ENCODE peak calls at places on chromosomes 7 and 10, in eight cellular contexts. H is GM23338; X is naive thymus-derived CD4-positive, alpha-beta T cell; F is right atrium auricular region; Q is endodermal cell; G is cardiac muscle cell; J is esophagus squamous epithelium; W is heart right ventricle. C is an unnamed sample.

GRCh38 chr7:27091125-27091524 is 4.7 kb downstream of the HOXA1 start:
- DNase-seq in H (peak), X (no peak), F (no peak), Q (no peak), G (no peak), J (no peak), W (no peak), C (no peak)

GRCh38 chr10:97903128-97904025 is 53.7 kb downstream of the GOLGA7B start:
- DNase-seq in H (no peak), X (no peak), F (no peak), Q (no peak), G (no peak), J (no peak), W (no peak), C (no peak)

GRCh38 chr10:128222317-128222849 is 96.2 kb upstream of the MKI67 start:
- DNase-seq in H (no peak), X (no peak), F (no peak), Q (no peak), G (no peak), J (no peak), W (no peak), C (no peak)

GRCh38 chr7:78752554-78752953 is 700.9 kb downstream of the MAGI2 start:
- DNase-seq in H (no peak), X (no peak), F (no peak), Q (no peak), G (no peak), J (no peak), W (no peak), C (no peak)

GRCh38 chr10:111600772-111601171 is 523.9 kb downstream of the ADRA2A start:
- DNase-seq in H (peak), X (no peak), F (no peak), Q (peak), G (peak), J (no peak), W (peak), C (no peak)

GRCh38 chr10:124978376-124978725 is 36.4 kb downstream of the ZRANB1 start:
- DNase-seq in H (no peak), X (no peak), F (no peak), Q (no peak), G (no peak), J (no peak), W (no peak), C (no peak)

GRCh38 chr7:18939771-18940576 is 177.5 kb downstream of the TWIST1 start:
- DNase-seq in H (peak), X (no peak), F (no peak), Q (no peak), G (peak), J (no peak), W (no peak), C (no peak)

GRCh38 chr10:131824371-131825149 is 76.2 kb upstream of the PPP2R2D start:
- DNase-seq in H (no peak), X (no peak), F (no peak), Q (peak), G (no peak), J (no peak), W (no peak), C (no peak)

GRCh38 chr7:101767544-101767943 is 49.9 kb upstream of the CUX1 start:
- DNase-seq in H (no peak), X (no peak), F (no peak), Q (no peak), G (no peak), J (no peak), W (no peak), C (no peak)

GRCh38 chr7:48708635-48709034 is 215.7 kb upstream of the CDC14C start:
- DNase-seq in H (peak), X (no peak), F (no peak), Q (peak), G (peak), J (no peak), W (no peak), C (no peak)

GRCh38 chr10:15200626-15201025 is 32.1 kb upstream of the NMT2 start:
- DNase-seq in H (peak), X (no peak), F (no peak), Q (no peak), G (no peak), J (no peak), W (no peak), C (peak)
- H3K27ac ChIP-seq in H (no peak), X (no peak), F (no peak), Q (no peak), G (no peak), J (no peak), W (no peak), C (peak)

GRCh38 chr10:103711351-103711994 is 143.9 kb downstream of the SH3PXD2A start:
- DNase-seq in H (peak), X (no peak), F (no peak), Q (peak), G (no peak), J (no peak), W (no peak), C (no peak)

GRCh38 chr10:103708627-103709288 is 146.6 kb downstream of the SH3PXD2A start:
- DNase-seq in H (no peak), X (no peak), F (no peak), Q (no peak), G (no peak), J (no peak), W (no peak), C (no peak)

GRCh38 chr10:103712146-103712545 is 143.2 kb downstream of the SH3PXD2A start:
- DNase-seq in H (no peak), X (no peak), F (no peak), Q (no peak), G (no peak), J (no peak), W (no peak), C (no peak)

GRCh38 chr10:103709341-103709920 is 145.9 kb downstream of the SH3PXD2A start:
- DNase-seq in H (no peak), X (no peak), F (no peak), Q (no peak), G (no peak), J (no peak), W (no peak), C (peak)

DNA sequence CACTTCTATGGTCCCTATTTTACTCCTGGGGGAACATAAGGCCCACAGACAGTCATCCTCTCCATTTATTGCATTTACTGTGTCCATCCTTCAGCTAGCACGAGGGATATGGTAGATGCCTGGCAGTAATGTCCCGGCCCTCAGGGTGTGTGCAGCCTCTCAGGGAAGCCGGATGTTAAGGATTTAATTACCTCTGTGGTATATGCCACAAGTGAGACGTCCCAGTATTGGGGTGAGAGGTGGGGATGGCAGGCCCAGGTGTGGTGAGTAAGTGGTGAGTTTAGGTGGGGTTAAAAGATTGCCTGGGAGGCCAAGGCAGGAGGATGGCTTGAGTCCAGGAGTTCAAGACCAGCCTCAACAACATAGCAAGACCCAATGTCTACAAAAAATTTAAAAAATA is 144.9 kb downstream of the SH3PXD2A start:
- DNase-seq in H (no peak), X (no peak), F (no peak), Q (no peak), G (no peak), J (no peak), W (no peak), C (no peak)
- H3K4me3 ChIP-seq in H (no peak), X (no peak), F (no peak), Q (no peak), G (no peak), J (no peak), W (no peak), C (no peak)

GRCh38 chr7:1552200-1552599 is 3.8 kb downstream of the TMEM184A start:
- DNase-seq in H (no peak), X (no peak), F (no peak), Q (no peak), G (no peak), J (no peak), W (no peak), C (no peak)

GRCh38 chr7:1555046-1555812 is 776 bp downstream of the TMEM184A start:
- DNase-seq in H (peak), X (no peak), F (no peak), Q (peak), G (peak), J (no peak), W (peak), C (peak)

GRCh38 chr7:1553513-1554210 is 2.3 kb downstream of the TMEM184A start:
- DNase-seq in H (no peak), X (no peak), F (no peak), Q (no peak), G (no peak), J (no peak), W (no peak), C (no peak)

GRCh38 chr7:1555813-1556540 is at the start of gene TMEM184A:
- DNase-seq in H (peak), X (peak), F (no peak), Q (peak), G (peak), J (no peak), W (peak), C (no peak)

DNA sequence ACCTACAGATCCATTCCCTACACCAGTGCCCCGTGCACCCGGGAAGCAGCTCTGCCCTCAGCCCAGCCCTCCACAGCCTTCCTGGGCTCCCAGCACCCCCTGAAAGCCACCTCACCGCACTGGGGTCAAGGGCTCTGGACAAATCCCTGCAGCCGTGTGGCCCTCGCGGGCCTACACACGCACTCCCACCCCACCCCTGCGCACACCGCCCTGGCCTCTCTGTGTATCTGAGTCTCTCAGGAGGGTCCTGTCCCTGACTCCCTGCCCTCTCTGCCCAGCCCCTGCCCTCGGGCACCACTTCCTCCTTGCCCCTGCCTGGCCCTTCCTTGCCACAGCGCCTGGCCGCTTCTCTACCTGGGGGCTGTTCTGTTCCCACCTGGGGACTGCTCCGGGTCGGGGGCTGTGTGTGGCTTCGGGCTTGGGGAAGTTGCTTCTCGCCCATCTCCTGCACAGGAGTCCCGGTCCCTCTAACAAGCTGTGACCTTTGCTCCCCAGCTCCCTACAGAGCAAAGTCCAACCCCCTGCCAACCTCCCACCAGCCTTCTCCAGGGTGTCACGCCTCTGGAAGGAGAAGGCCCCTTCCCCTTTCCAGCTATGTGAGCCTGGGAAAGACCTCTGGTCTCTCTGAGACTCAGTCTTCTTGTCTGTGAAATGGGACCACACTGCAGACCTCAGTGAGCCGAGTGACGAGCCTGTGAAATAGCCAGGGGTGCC is 1.5 kb downstream of the TMEM184A start:
- DNase-seq in H (no peak), X (no peak), F (no peak), Q (no peak), G (no peak), J (no peak), W (no peak), C (no peak)
- H3K27ac ChIP-seq in H (no peak), X (no peak), F (no peak), Q (no peak), G (no peak), J (peak), W (no peak), C (no peak)

DNA sequence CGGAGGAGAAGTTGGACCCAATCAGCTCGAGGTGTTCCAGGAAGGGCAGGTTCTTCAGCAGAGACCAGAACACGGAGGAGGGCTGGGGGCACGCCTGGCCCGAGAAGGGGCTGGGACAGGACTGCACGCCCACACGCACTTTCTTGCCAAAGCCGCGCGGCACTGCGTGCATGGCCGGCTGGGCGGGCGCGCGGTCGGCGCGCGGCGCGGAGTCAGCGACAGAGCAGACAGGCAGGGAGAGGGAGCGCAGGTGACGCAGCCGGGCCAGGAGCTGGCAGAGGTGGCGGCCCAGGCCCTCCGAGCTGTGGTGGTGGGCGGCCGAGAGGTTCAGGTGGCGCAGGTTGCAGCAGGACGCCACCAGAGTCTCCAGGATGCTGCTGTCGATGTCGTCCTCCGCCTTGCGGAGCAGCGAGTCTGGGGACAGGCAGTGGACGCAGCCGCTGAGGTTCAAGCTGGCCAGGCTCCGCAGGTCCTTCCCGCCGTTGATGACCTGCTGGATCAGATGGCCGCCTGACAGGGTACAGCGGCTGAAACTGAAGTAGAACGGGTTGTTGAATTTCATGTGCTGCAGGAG is 77.2 kb upstream of the TNRC18 start:
- DNase-seq in H (no peak), X (no peak), F (no peak), Q (peak), G (no peak), J (no peak), W (no peak), C (no peak)
- H3K4me3 ChIP-seq in H (no peak), X (no peak), F (no peak), Q (no peak), G (no peak), J (no peak), W (no peak), C (no peak)

DNA sequence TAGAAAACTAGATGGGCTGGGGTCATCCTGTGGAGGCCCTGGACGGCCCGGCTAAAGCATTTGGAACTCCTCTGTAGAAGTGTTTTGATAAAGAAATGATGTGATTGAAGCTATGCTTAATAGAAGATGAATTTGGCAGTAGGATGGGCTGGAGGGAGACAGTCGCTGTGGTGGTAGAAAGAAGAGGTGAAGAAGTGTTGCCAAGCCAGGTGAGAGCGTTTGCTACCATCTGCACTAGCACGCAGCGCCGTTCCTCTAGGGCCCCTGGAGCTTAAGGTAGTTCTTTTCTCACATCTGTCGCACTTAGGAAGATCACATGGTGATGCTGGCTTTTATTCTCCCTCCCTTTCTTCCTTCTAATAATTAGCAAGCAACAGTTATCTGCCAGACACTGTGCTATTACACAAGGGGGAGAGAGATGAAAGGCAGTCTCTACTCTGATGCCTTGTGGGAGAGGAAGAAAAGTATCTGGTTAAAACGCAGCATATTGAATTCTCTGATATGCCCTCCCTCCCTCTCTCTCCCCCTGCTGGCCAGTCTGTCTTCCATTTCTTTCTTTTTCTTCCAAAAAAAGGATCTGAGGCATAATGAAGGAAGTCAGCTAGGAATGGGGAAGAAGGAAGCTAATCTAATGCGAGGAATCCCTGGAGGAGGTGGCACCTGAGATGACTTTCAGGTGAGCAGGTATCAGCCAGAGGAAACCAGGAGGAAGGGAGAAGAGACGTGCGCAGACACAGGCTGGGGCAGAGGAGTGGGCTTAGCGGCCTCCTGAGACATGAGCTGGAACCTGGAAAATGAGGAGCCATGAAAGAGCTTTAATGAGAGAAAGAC is 162.3 kb upstream of the KLF14 start:
- DNase-seq in H (peak), X (no peak), F (no peak), Q (no peak), G (no peak), J (no peak), W (no peak), C (no peak)
- H3K27ac ChIP-seq in H (peak), X (no peak), F (peak), Q (no peak), G (no peak), J (peak), W (peak), C (peak)

GRCh38 chr7:135552148-135552547 is 5.6 kb upstream of the NUP205 start:
- DNase-seq in H (no peak), X (no peak), F (no peak), Q (no peak), G (no peak), J (no peak), W (no peak), C (no peak)

DNA sequence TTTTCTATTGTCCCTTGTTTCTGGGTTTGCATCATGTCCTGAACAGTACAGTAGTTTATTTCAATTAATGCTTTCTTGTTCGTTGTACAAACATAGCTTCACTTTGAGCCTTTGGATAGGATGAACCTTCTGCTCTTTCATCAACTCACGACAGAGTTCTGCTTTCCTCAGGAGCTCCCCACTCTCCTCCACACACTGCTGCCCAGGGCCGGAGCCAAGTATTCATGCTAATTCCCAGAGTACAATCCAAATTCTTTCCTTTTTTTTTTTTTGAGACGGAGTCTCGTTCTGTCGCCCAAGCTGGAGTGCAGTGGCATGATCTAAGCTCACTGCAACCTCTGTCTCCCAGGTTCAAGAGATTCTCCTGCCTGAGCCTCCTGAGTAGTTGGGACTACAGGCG is 7.5 kb upstream of the NUP205 start:
- DNase-seq in H (no peak), X (no peak), F (no peak), Q (no peak), G (no peak), J (no peak), W (no peak), C (no peak)
- H3K4me3 ChIP-seq in H (no peak), X (no peak), F (no peak), Q (no peak), G (no peak), J (no peak), W (no peak), C (no peak)

DNA sequence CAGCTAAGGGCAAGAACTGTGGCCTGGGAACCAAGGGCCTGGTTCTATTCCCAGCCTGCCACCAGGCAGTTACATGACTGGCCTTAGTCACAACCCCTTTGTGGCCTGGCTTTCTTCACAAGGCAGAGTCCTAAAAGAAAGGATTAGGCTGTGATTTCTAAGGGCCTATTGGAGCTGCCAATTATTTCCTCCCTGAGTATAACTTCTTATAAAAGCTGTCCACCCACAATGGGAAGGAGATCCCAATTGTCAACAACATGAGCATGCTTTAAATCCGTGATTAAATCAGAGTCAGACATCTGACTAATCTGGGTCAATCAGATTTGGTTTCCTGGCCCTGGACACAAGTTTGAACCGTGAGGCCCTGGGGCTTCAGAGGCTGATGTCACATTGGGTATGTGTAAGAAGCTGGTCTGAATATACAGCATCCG is 61.5 kb downstream of the ABCB4 start:
- DNase-seq in H (no peak), X (no peak), F (no peak), Q (no peak), G (peak), J (no peak), W (no peak), C (peak)
- H3K27ac ChIP-seq in H (no peak), X (no peak), F (peak), Q (no peak), G (peak), J (peak), W (no peak), C (no peak)

GRCh38 chr7:134785842-134786241 is 6.4 kb downstream of the CALD1 start:
- DNase-seq in H (no peak), X (no peak), F (no peak), Q (no peak), G (no peak), J (no peak), W (no peak), C (no peak)
- H3K4me3 ChIP-seq in H (no peak), X (no peak), F (no peak), Q (no peak), G (no peak), J (no peak), W (no peak), C (no peak)

DNA sequence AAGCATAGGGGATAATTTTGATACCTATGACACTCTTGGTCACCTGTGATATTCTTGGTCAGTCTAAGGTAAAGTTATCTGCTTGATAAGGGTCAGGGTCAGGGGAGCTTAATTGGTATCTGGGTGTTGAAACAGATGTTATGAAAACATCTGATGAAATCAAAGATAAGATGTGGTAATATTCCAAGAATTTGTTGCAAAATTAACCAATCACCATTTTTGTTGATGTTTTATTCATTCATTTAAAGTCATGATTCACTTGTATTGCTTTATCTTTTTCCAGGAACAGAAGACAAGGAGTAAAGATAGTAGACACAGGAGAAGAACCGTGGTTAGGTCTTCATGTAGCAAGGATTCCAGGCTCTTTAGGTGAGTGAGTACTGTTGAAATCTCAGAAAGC is 103.1 kb downstream of the SEMA3C start:
- DNase-seq in H (no peak), X (no peak), F (no peak), Q (no peak), G (no peak), J (no peak), W (no peak), C (no peak)
- H3K27ac ChIP-seq in H (no peak), X (no peak), F (no peak), Q (no peak), G (no peak), J (no peak), W (no peak), C (no peak)

C was measured in brain microvascular endothelial cell.